ENCODE peak calls at places on chromosomes 16 and 17, in four cellular contexts. V, S, I and L are unnamed samples.

GRCh38 chr17:43216369-43216761 is 4.7 kb downstream of the TMEM106A start:
- DNase-seq in V (no peak), S (no peak), I (no peak), L (no peak)

GRCh38 chr17:27340990-27341595 is 47.2 kb downstream of the WSB1 start:
- DNase-seq in V (no peak), S (no peak), I (no peak), L (no peak)

GRCh38 chr16:83946781-83947566 is 6.1 kb upstream of the OSGIN1 start:
- DNase-seq in V (no peak), S (peak; percentile 33), I (no peak), L (no peak)

GRCh38 chr16:62038225-62038624 is 2.0 kb upstream of the CDH8 start:
- DNase-seq in V (no peak), S (no peak), I (no peak), L (no peak)

GRCh38 chr17:35896011-35896587 is 15.9 kb upstream of the CCL5 start:
- DNase-seq in V (no peak), S (no peak), I (no peak), L (no peak)

GRCh38 chr17:17024778-17025300 is 17.4 kb upstream of the MPRIP start:
- DNase-seq in V (no peak), S (no peak), I (no peak), L (no peak)

GRCh38 chr16:86029131-86029741 is 130.3 kb downstream of the IRF8 start:
- DNase-seq in V (no peak), S (no peak), I (no peak), L (no peak)

GRCh38 chr16:53695070-53695469 is 8.6 kb downstream of the RPGRIP1L start:
- DNase-seq in V (no peak), S (no peak), I (no peak), L (no peak)

GRCh38 chr16:49859139-49859947 is 3.4 kb upstream of the ZNF423 start:
- DNase-seq in V (peak; percentile 39), S (no peak), I (peak; percentile 38), L (no peak)

GRCh38 chr17:39252788-39253460 is 27.2 kb upstream of the STAC2 start:
- DNase-seq in V (no peak), S (no peak), I (no peak), L (peak; percentile 41)

GRCh38 chr16:55370762-55371482 is 46.9 kb downstream of the IRX6 start:
- DNase-seq in V (peak; percentile 19), S (peak; percentile 7), I (peak; percentile 73), L (peak; percentile 63)

GRCh38 chr16:4364196-4365013 is 7.2 kb upstream of the VASN start:
- DNase-seq in V (no peak), S (no peak), I (no peak), L (no peak)

GRCh38 chr16:15857779-15858560 is 1.1 kb upstream of the MYH11 start:
- DNase-seq in V (no peak), S (no peak), I (peak; percentile 69), L (no peak)

GRCh38 chr17:67415291-67415690 is 38.2 kb downstream of the PITPNC1 start:
- DNase-seq in V (no peak), S (no peak), I (no peak), L (no peak)

GRCh38 chr17:46771601-46772012 is 46.9 kb downstream of the WNT3 start:
- DNase-seq in V (peak; percentile 82), S (no peak), I (peak; percentile 54), L (peak; percentile 69)

GRCh38 chr16:72501739-72502653 is 330.0 kb upstream of the PMFBP1 start:
- DNase-seq in V (peak; percentile 73), S (peak; percentile 73), I (peak; percentile 67), L (peak; percentile 62)

GRCh38 chr16:67389911-67390815 is 3.1 kb downstream of the TPPP3 start:
- DNase-seq in V (no peak), S (no peak), I (no peak), L (no peak)

GRCh38 chr16:86452451-86452850 is 57.9 kb upstream of the FOXF1 start:
- DNase-seq in V (no peak), S (no peak), I (no peak), L (no peak)

GRCh38 chr17:35879748-35880654 is at the start of gene CCL5:
- DNase-seq in V (peak; percentile 63), S (no peak), I (no peak), L (no peak)

GRCh38 chr16:27080870-27081269 is 14.1 kb downstream of the C16orf82 start:
- DNase-seq in V (peak; percentile 28), S (peak; percentile 43), I (peak; percentile 37), L (peak; percentile 33)

GRCh38 chr16:71498031-71498430 is 8.9 kb upstream of the ZNF19 start:
- DNase-seq in V (no peak), S (no peak), I (no peak), L (no peak)

GRCh38 chr17:64706224-64707076 is 44.3 kb upstream of the SMURF2 start:
- DNase-seq in V (no peak), S (peak; percentile 46), I (no peak), L (no peak)

GRCh38 chr16:55817236-55817912 is 15.5 kb downstream of the CES1 start:
- DNase-seq in V (no peak), S (no peak), I (no peak), L (no peak)

GRCh38 chr16:19744670-19745069 is 26.6 kb downstream of the IQCK start:
- DNase-seq in V (no peak), S (peak; percentile 78), I (no peak), L (no peak)

GRCh38 chr16:68111379-68111778 is 26.2 kb downstream of the NFATC3 start:
- DNase-seq in V (no peak), S (no peak), I (no peak), L (no peak)

GRCh38 chr16:69830534-69831211 is 68.5 kb downstream of the WWP2 start:
- DNase-seq in V (no peak), S (peak; percentile 95), I (no peak), L (no peak)

GRCh38 chr17:76748657-76749056 is 10.7 kb downstream of the MFSD11 start:
- DNase-seq in V (no peak), S (no peak), I (no peak), L (no peak)

DNA sequence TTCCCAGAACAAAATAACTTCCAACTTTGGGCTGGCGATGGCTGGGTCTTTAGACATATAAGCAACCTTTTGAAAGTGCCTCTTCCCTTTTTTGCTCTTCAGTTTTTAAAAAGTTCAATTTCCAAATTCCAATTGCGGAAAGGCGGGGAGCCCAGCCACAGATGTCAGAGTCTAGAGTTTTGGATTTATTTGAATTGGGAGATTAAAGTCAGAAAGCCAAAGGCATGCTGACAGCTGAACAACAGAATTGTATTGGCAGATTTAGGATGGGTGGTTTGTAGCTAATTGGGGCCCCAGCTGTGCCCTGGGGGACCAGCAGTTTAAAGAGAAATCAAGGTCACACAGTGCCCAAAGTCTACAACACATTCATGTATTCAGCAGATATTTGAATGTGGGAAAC is 10.5 kb downstream of the YPEL2 start:
- DNase-seq in V (no peak), S (no peak), I (no peak), L (no peak)
- TF ChIP-seq SP1 in V (no peak), S (no peak), I (no peak), L (no peak)

GRCh38 chr16:57992084-57992483 is 8.4 kb downstream of the ZNF319 start:
- DNase-seq in V (no peak), S (no peak), I (no peak), L (no peak)
- TF ChIP-seq ELF4 in V (no peak), S (no peak), I (no peak), L (no peak)

DNA sequence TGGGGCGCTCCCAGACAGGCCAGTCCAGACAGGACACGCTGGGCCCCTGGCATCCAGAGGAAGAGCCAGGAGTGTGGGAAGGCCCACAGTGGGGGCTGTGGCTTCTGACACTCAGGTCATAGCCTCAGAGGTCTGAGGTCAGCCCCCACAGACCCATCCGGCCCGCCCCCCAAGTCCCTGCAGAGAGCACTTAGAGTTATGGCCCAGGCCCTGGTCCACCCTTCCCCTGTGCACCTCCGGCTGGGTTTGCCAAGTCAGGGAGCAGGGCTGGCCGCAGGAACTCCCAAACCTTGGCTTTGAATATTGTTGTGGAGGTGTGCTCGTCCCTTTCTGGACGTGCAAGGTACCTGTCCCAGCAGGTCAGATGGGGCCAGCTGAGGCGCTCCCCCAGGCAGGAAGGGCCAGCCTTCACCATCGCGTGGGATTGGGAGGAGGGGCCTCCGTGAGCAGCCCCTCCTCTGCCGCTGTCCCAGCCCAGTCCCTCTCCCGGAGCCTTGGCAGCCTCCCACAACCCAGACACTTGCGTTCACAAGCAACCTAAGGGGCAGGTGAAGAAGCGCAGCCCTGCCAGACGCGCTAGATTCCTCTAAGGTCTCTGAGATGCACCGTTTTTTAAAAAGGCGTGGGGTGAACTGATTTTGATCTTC is 74.6 kb downstream of the SOCS1 start:
- DNase-seq in V (no peak), S (no peak), I (no peak), L (no peak)
- TF ChIP-seq SP1 in V (no peak), S (no peak), I (no peak), L (no peak)

GRCh38 chr17:81734405-81735055 is 22.4 kb downstream of the SLC25A10 start:
- DNase-seq in V (no peak), S (no peak), I (no peak), L (no peak)

GRCh38 chr17:81733507-81734404 is 21.7 kb downstream of the SLC25A10 start:
- DNase-seq in V (peak; percentile 81), S (peak; percentile 65), I (peak; percentile 89), L (peak; percentile 95)

GRCh38 chr17:81727324-81728031 is 15.4 kb downstream of the SLC25A10 start:
- DNase-seq in V (no peak), S (peak; percentile 95), I (no peak), L (no peak)

GRCh38 chr17:81735181-81736102 is 23.4 kb downstream of the SLC25A10 start:
- DNase-seq in V (peak; percentile 77), S (no peak), I (no peak), L (no peak)

GRCh38 chr17:81731271-81731670 is 19.2 kb downstream of the SLC25A10 start:
- DNase-seq in V (no peak), S (no peak), I (no peak), L (no peak)
- TF ChIP-seq ELF4 in V (no peak), S (no peak), I (no peak), L (no peak)

GRCh38 chr17:3738562-3739295 is 15.0 kb downstream of the HASPIN start:
- DNase-seq in V (peak; percentile 33), S (no peak), I (no peak), L (no peak)
- TF ChIP-seq SP1 in V (no peak), S (no peak), I (no peak), L (no peak)

DNA sequence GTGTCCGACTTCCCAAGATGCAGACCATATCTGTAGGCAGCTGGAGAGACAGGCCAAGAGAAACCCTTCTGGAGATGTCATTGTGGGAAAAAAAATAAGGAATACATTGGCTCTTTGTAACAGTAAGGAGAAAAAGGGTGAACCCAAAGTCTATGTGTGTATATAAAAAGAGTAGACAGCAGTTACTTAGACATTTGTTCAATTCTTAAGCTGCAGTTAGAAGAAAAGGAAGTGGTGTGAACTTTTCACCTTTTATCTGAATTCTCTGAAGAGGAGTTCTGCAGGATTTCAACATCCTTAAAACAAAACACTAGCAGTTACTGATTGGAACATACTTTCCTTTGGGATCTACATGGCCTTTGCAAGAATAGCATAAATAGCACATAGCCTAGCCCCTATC is 21.7 kb downstream of the FAM117A start:
- DNase-seq in V (peak; percentile 46), S (no peak), I (no peak), L (no peak)
- TF ChIP-seq ELF4 in V (no peak), S (no peak), I (no peak), L (no peak)